ENCODE peak calls at places on chromosomes 2 and 18, in five cellular contexts. H, M, Z, Y and K are unnamed samples.

GRCh38 chr2:36818542-36818941 is 122.0 kb downstream of the VIT start:
- DNase-seq in Z (no peak), Y (no peak), M (no peak), H (no peak), K (no peak)

GRCh38 chr2:9770308-9771100 is 72.8 kb upstream of the TAF1B start:
- DNase-seq in H (peak), M (peak), Z (peak), Y (peak), K (peak)

GRCh38 chr2:197499594-197500502 is at the start of the genes HSPD1 and HSPE1:
- DNase-seq in M (peak), Y (peak), H (peak), Z (peak), K (peak)

GRCh38 chr2:10428936-10429335 is 19.2 kb downstream of the ODC1 start:
- DNase-seq in M (no peak), Y (no peak), H (no peak), Z (no peak), K (no peak)

GRCh38 chr2:179332903-179333302 is 68.3 kb upstream of the SESTD1 start:
- DNase-seq in Z (no peak), Y (no peak), H (no peak), M (no peak), K (no peak)

GRCh38 chr2:85457877-85458316 is 39.4 kb downstream of the SH2D6 start:
- DNase-seq in Z (peak), M (no peak), Y (no peak), H (no peak), K (no peak)

GRCh38 chr2:120867290-120868231 is 131.9 kb downstream of the GLI2 start:
- DNase-seq in Z (peak), Y (no peak), H (no peak), M (no peak), K (no peak)

GRCh38 chr2:238143239-238143951 is 4.9 kb downstream of the KLHL30 start:
- DNase-seq in Z (no peak), Y (no peak), M (peak), H (no peak), K (no peak)

GRCh38 chr18:907171-907879 is 2.7 kb downstream of the ADCYAP1 start:
- DNase-seq in M (no peak), Y (peak), Z (peak), H (peak), K (no peak)

GRCh38 chr2:134667541-134667940 is 51.3 kb downstream of the TMEM163 start:
- DNase-seq in Z (no peak), Y (no peak), M (no peak), H (no peak), K (no peak)

GRCh38 chr2:134912406-134912805 is 6.2 kb upstream of the CCNT2 start:
- DNase-seq in Z (no peak), M (no peak), H (no peak), Y (no peak), K (no peak)

GRCh38 chr2:147716906-147717305 is 127.9 kb upstream of the ACVR2A start:
- DNase-seq in M (no peak), Z (no peak), Y (no peak), H (no peak), K (no peak)